ENCODE peak calls at places on chromosomes 12 and 14, in four cellular contexts. One of them, this sample, is unnamed.

GRCh38 chr12:77685112-77685511 is 145.6 kb upstream of the NAV3 start:
- DNase-seq in GM12878: peak; percentile 7
- DNase-seq in K562: no peak
- DNase-seq in HepG2: peak; percentile 56
- DNase-seq in this sample: peak; percentile 53

GRCh38 chr14:94918896-94919295 is 149.0 kb upstream of the GSC start:
- DNase-seq in GM12878: no peak
- DNase-seq in K562: no peak
- DNase-seq in HepG2: no peak
- DNase-seq in this sample: no peak

GRCh38 chr14:52032196-52032865 is 36.5 kb downstream of the NID2 start:
- DNase-seq in GM12878: no peak
- DNase-seq in K562: no peak
- DNase-seq in HepG2: no peak
- DNase-seq in this sample: no peak

GRCh38 chr12:133106253-133106652 is 23.8 kb downstream of the ZNF891 start:
- DNase-seq in GM12878: no peak
- DNase-seq in K562: no peak
- DNase-seq in HepG2: no peak
- DNase-seq in this sample: no peak

GRCh38 chr14:47678993-47679392 is 3.6 kb upstream of the MDGA2 start:
- DNase-seq in GM12878: no peak
- DNase-seq in K562: no peak
- DNase-seq in HepG2: no peak
- DNase-seq in this sample: no peak

GRCh38 chr14:64701660-64702059 is 2.6 kb upstream of the PLEKHG3 start:
- DNase-seq in GM12878: no peak
- DNase-seq in K562: no peak
- DNase-seq in HepG2: no peak
- DNase-seq in this sample: no peak

GRCh38 chr12:9064201-9064814 is 51.4 kb downstream of the A2M start:
- DNase-seq in GM12878: no peak
- DNase-seq in K562: no peak
- DNase-seq in HepG2: peak; percentile 65
- DNase-seq in this sample: peak; percentile 71

GRCh38 chr12:108605000-108605689 is 7.3 kb upstream of the TMEM119 start:
- DNase-seq in GM12878: no peak
- DNase-seq in K562: no peak
- DNase-seq in HepG2: peak; percentile 23
- DNase-seq in this sample: no peak

GRCh38 chr12:6420364-6420763 is 24.4 kb upstream of the CD27 start:
- DNase-seq in GM12878: no peak
- DNase-seq in K562: no peak
- DNase-seq in HepG2: no peak
- DNase-seq in this sample: no peak

GRCh38 chr14:64763089-64763782 is 59.0 kb downstream of the PLEKHG3 start:
- DNase-seq in GM12878: no peak
- DNase-seq in K562: no peak
- DNase-seq in HepG2: no peak
- DNase-seq in this sample: no peak

GRCh38 chr14:94691658-94692029 is 78.3 kb downstream of the GSC start:
- DNase-seq in GM12878: no peak
- DNase-seq in K562: no peak
- DNase-seq in HepG2: no peak
- DNase-seq in this sample: no peak

GRCh38 chr14:89466460-89466859 is 49.4 kb upstream of the FOXN3 start:
- DNase-seq in GM12878: no peak
- DNase-seq in K562: no peak
- DNase-seq in HepG2: no peak
- DNase-seq in this sample: no peak

DNA sequence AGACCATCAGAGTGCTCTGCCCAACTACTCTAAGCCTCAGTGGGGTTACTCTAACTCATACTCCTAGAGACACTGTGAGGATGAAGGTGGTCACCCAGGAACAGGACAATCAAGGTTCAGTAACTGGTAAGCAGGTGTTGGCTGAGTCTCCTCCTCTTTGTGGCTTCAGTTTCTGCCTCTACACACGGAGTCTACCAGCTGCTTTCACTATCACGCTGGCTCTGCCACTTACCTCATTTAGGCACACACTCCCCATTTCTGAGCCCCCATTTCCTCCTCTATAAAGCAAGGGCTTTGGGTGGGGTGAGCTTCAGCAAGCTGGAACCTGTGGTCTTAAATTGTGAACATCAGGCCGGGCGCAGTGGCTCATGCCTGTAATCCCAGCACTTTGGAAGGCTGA is 7.3 kb upstream of the TCHP start:
- DNase-seq in GM12878: peak; percentile 72
- DNase-seq in K562: no peak
- DNase-seq in HepG2: no peak
- DNase-seq in this sample: no peak
- TF ChIP-seq TARDBP in GM12878: no peak
- TF ChIP-seq TARDBP in K562: no peak
- TF ChIP-seq TARDBP in HepG2: no peak
- TF ChIP-seq TARDBP in this sample: no peak

GRCh38 chr12:31234955-31235867 is 90.7 kb downstream of the SINHCAF start:
- DNase-seq in GM12878: no peak
- DNase-seq in K562: peak; percentile 37
- DNase-seq in HepG2: peak; percentile 7
- DNase-seq in this sample: peak; percentile 66
- TF ChIP-seq BHLHE40 in GM12878: no peak
- TF ChIP-seq BHLHE40 in K562: no peak
- TF ChIP-seq BHLHE40 in HepG2: no peak
- TF ChIP-seq BHLHE40 in this sample: no peak

GRCh38 chr14:102088012-102088792 is 1.4 kb upstream of the HSP90AA1 start:
- DNase-seq in GM12878: peak; percentile 21
- DNase-seq in K562: peak; percentile 50
- DNase-seq in HepG2: no peak
- DNase-seq in this sample: no peak
- TF ChIP-seq TARDBP in GM12878: no peak
- TF ChIP-seq TARDBP in K562: no peak
- TF ChIP-seq TARDBP in HepG2: no peak
- TF ChIP-seq TARDBP in this sample: no peak

DNA sequence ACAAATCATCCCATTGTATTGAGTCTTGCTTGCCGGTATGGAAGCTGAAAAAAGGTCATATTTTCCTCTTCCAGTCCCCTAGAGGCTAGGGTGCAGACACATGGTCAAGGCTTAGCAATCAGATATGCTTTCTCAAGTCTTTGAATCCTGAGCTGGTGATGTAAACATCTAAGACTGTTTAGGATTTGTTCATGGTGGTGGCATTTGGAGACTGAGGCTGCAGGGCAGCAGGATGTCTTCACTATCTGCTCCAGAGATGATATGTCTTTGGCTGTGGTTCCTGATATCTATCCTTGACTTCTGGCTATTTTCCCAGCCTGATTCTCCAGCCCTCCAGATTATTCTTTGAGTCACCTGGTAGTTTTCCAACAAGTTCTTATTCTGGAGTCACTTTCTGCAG is 50.5 kb upstream of the DACT1 start:
- DNase-seq in GM12878: no peak
- DNase-seq in K562: no peak
- DNase-seq in HepG2: no peak
- DNase-seq in this sample: no peak
- TF ChIP-seq BHLHE40 in GM12878: no peak
- TF ChIP-seq BHLHE40 in K562: no peak
- TF ChIP-seq BHLHE40 in HepG2: no peak
- TF ChIP-seq BHLHE40 in this sample: no peak

GRCh38 chr12:25102402-25102801 is 92.6 kb downstream of the DNAI7 start:
- DNase-seq in GM12878: no peak
- DNase-seq in K562: no peak
- DNase-seq in HepG2: no peak
- DNase-seq in this sample: no peak

GRCh38 chr12:25100738-25101445 is 94.1 kb downstream of the DNAI7 start:
- DNase-seq in GM12878: no peak
- DNase-seq in K562: no peak
- DNase-seq in HepG2: no peak
- DNase-seq in this sample: no peak

GRCh38 chr12:25107920-25108319 is 87.0 kb downstream of the DNAI7 start:
- DNase-seq in GM12878: peak; percentile 64
- DNase-seq in K562: no peak
- DNase-seq in HepG2: no peak
- DNase-seq in this sample: no peak

GRCh38 chr12:25110260-25110659 is 84.7 kb downstream of the DNAI7 start:
- DNase-seq in GM12878: no peak
- DNase-seq in K562: no peak
- DNase-seq in HepG2: no peak
- DNase-seq in this sample: no peak

GRCh38 chr12:25106818-25107217 is 88.1 kb downstream of the DNAI7 start:
- DNase-seq in GM12878: no peak
- DNase-seq in K562: no peak
- DNase-seq in HepG2: no peak
- DNase-seq in this sample: no peak
- TF ChIP-seq TARDBP in GM12878: no peak
- TF ChIP-seq TARDBP in K562: no peak
- TF ChIP-seq TARDBP in HepG2: no peak
- TF ChIP-seq TARDBP in this sample: no peak

GRCh38 chr14:21846227-21846885 is 172.7 kb upstream of the OR4E1 start:
- DNase-seq in GM12878: no peak
- DNase-seq in K562: peak; percentile 14
- DNase-seq in HepG2: peak; percentile 34
- DNase-seq in this sample: peak; percentile 50

GRCh38 chr14:21852775-21853174 is 179.2 kb upstream of the OR4E1 start:
- DNase-seq in GM12878: no peak
- DNase-seq in K562: no peak
- DNase-seq in HepG2: no peak
- DNase-seq in this sample: no peak

DNA sequence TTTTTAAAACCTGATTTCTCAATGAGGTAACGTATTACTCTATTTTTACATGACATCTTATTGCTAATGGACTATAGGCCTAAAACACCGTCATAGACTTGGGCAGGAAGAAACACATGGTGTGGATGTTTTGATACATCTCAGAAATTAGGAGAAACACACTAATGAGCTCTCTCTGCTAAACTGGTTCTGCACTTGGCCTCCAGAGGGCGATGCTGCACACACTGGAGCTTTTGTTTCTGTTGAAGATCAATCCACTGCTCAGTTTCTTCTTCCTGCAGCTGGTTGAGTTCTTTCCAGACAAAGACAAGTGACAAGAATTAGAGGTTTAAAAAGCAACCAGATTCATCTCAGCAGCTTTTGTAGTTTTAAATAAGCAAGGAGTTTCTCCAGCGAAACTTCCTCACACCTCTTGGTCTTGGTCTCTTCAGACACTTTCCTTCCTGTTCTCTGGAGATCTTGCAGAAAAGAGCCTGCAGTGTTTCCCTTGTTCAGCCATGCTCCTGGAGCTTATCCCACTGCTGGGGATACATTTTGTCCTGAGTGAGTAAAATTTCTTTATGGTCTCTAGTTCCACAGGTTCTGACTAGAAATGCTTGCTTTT is 178.5 kb upstream of the OR4E1 start:
- DNase-seq in GM12878: no peak
- DNase-seq in K562: peak; percentile 5
- DNase-seq in HepG2: peak; percentile 47
- DNase-seq in this sample: peak; percentile 27
- TF ChIP-seq BHLHE40 in GM12878: no peak
- TF ChIP-seq BHLHE40 in K562: no peak
- TF ChIP-seq BHLHE40 in HepG2: no peak
- TF ChIP-seq BHLHE40 in this sample: no peak

GRCh38 chr12:117832459-117833457 is 136.0 kb downstream of the KSR2 start:
- DNase-seq in GM12878: no peak
- DNase-seq in K562: no peak
- DNase-seq in HepG2: no peak
- DNase-seq in this sample: no peak

GRCh38 chr12:117836476-117836875 is 132.3 kb downstream of the KSR2 start:
- DNase-seq in GM12878: no peak
- DNase-seq in K562: no peak
- DNase-seq in HepG2: no peak
- DNase-seq in this sample: no peak

GRCh38 chr12:117835113-117835512 is 133.7 kb downstream of the KSR2 start:
- DNase-seq in GM12878: no peak
- DNase-seq in K562: no peak
- DNase-seq in HepG2: no peak
- DNase-seq in this sample: no peak

GRCh38 chr12:117837737-117838050 is 131.1 kb downstream of the KSR2 start:
- DNase-seq in GM12878: no peak
- DNase-seq in K562: no peak
- DNase-seq in HepG2: no peak
- DNase-seq in this sample: no peak

GRCh38 chr12:117836999-117837736 is 131.6 kb downstream of the KSR2 start:
- DNase-seq in GM12878: peak; percentile 20
- DNase-seq in K562: peak; percentile 65
- DNase-seq in HepG2: peak; percentile 35
- DNase-seq in this sample: peak; percentile 78
- TF ChIP-seq TARDBP in GM12878: no peak
- TF ChIP-seq TARDBP in K562: no peak
- TF ChIP-seq TARDBP in HepG2: no peak
- TF ChIP-seq TARDBP in this sample: no peak

DNA sequence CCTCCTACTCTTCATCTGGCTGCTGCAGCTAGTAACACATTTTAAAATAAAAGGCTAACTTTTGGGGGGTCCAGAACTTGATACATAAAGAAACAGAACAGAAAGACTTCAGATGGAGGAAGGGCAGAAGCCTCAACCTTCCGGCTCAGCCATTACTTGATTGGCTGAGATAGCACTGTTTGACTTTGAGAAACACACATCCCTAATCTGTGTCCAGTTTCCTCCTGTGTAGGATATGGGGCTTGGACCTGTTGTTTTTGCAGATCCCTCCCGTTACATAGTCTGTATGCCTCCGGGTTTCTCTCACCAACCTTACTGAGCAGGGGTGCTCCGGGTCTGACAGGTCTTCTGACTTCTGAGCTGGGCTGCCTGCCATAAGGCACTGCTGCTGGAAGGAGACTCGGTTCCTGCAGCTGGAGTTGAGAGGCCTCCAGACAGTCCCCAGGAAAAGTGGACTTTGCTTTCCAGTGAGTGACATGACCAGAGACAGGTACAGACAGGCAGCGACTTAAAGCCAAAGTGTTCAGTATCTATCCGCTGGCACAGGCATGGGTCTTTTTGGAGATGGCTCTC is 8.3 kb upstream of the ZNF641 start:
- DNase-seq in GM12878: no peak
- DNase-seq in K562: no peak
- DNase-seq in HepG2: no peak
- DNase-seq in this sample: no peak
- TF ChIP-seq BHLHE40 in GM12878: no peak
- TF ChIP-seq BHLHE40 in K562: no peak
- TF ChIP-seq BHLHE40 in HepG2: no peak
- TF ChIP-seq BHLHE40 in this sample: no peak

DNA sequence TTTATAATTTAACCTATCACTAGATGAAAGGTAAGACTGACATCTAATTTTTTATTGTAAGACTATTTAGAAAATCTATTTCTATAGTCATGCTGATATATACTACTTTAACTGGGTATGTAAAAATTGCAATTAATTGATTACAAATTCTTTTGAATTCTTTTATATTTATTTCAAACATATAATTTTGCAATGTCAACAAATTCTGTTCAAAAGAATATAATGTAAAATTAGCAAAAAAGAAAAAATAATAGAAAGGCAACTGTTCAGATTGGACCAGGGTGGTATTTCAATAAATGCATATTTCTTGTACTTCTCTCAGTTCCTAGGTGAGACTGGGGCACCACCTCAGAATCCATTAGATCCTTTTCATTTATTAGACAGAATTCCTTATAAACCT is 1053.5 kb upstream of the FBXO33 start:
- DNase-seq in GM12878: no peak
- DNase-seq in K562: no peak
- DNase-seq in HepG2: no peak
- DNase-seq in this sample: no peak
- TF ChIP-seq TARDBP in GM12878: no peak
- TF ChIP-seq TARDBP in K562: no peak
- TF ChIP-seq TARDBP in HepG2: no peak
- TF ChIP-seq TARDBP in this sample: no peak